ENCODE peak calls at places on chromosomes 2 and 18, in four cellular contexts. D is K562, M is A549, K is HepG2. P is an unnamed sample.

GRCh38 chr2:109497911-109498870 is 115.6 kb downstream of the SEPTIN10 start:
- DNase-seq in D (no peak), M (no peak), K (no peak), P (no peak)

GRCh38 chr18:79507546-79508480 is 112.1 kb downstream of the NFATC1 start:
- DNase-seq in D (peak), M (no peak), K (no peak), P (peak)

GRCh38 chr2:81481994-81482368 is 1177.4 kb upstream of the LRRTM1 start:
- DNase-seq in D (no peak), M (no peak), K (no peak), P (no peak)

GRCh38 chr2:162773352-162773751 is 65.2 kb downstream of the KCNH7 start:
- DNase-seq in D (no peak), M (no peak), K (no peak), P (no peak)

GRCh38 chr2:187509667-187510417 is 44.4 kb downstream of the TFPI start:
- DNase-seq in D (peak), M (no peak), K (peak), P (no peak)

GRCh38 chr2:47230418-47230817 is 75.3 kb upstream of the STPG4 start:
- DNase-seq in D (no peak), M (no peak), K (no peak), P (no peak)

GRCh38 chr2:144596074-144596871 is 76.4 kb upstream of the ZEB2 start:
- DNase-seq in D (no peak), M (peak), K (peak), P (no peak)

GRCh38 chr2:192128655-192129054 is 66.1 kb downstream of the TMEFF2 start:
- DNase-seq in D (no peak), M (no peak), K (no peak), P (no peak)

GRCh38 chr2:437772-438393 is 150.0 kb upstream of the ALKAL2 start:
- DNase-seq in D (no peak), M (no peak), K (no peak), P (no peak)

GRCh38 chr18:811192-812122 is 585 bp downstream of the YES1 start:
- DNase-seq in D (no peak), M (peak), K (no peak), P (peak)

GRCh38 chr2:207694811-207695281 is 16.6 kb upstream of the CCNYL1 start:
- DNase-seq in D (no peak), M (no peak), K (no peak), P (no peak)

GRCh38 chr2:207693641-207694249 is 17.7 kb upstream of the CCNYL1 start:
- DNase-seq in D (no peak), M (no peak), K (no peak), P (no peak)

GRCh38 chr2:207688597-207688996 is 22.8 kb upstream of the CCNYL1 start:
- DNase-seq in D (no peak), M (no peak), K (no peak), P (no peak)

GRCh38 chr2:207695293-207695692 is 16.1 kb upstream of the CCNYL1 start:
- DNase-seq in D (no peak), M (no peak), K (no peak), P (no peak)

GRCh38 chr2:207692206-207693065 is 19.0 kb upstream of the CCNYL1 start:
- DNase-seq in D (peak), M (peak), K (peak), P (peak)
- TF ChIP-seq HMGXB4 in D (no peak), M (no peak), K (no peak), P (no peak)

GRCh38 chr2:85506768-85507181 is 32.2 kb upstream of the MAT2A start:
- DNase-seq in D (no peak), M (no peak), K (no peak), P (no peak)

GRCh38 chr2:85514323-85514722 is 24.6 kb upstream of the MAT2A start:
- DNase-seq in D (no peak), M (no peak), K (no peak), P (no peak)

GRCh38 chr2:85516649-85517389 is 22.1 kb upstream of the MAT2A start:
- DNase-seq in D (no peak), M (peak), K (peak), P (no peak)

GRCh38 chr2:85505551-85506238 is 33.3 kb upstream of the MAT2A start:
- DNase-seq in D (no peak), M (no peak), K (no peak), P (no peak)

DNA sequence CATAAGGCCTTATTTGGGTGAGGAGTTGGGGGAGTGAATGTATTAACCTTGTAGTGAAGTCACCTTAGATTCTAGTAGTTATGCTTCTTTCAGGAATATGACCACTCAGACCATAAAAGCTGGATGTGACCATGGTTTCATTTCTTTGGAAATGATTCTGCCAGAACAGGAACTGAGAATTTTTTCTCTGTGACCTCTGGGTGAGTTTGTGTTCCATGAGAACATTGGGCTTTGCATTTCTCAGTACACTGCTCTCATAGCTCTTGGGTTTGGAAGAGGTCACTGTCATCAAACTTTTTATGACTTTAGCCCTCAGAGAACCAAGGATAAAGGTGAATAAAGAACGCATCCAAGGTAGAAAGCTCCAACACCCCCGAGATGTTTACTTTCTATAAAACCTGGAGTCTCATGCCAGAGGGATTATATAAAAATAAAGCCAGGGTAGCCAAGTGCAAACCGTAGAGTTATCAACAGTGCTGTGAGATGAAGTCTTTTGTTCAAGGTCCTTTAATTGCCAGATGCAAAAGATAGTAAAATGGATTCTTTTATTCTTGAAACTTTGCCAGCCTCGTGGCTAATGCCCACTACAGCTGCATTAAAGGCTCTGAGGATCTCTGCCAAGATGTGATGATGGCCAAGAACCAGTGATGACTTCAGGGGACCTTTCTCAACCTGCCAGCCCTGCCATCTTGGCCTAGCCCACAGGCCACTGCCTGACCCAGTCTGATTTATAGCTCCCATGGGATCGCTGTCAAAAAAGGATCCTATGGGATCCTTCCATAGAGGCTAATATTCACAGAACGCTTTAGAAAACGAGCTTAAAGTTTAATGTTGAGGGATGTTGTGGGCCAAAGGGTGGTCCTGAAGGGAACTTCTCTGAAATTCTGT is 27.7 kb upstream of the MAT2A start:
- DNase-seq in D (no peak), M (no peak), K (no peak), P (no peak)
- TF ChIP-seq HMGXB4 in D (no peak), M (no peak), K (no peak), P (no peak)

DNA sequence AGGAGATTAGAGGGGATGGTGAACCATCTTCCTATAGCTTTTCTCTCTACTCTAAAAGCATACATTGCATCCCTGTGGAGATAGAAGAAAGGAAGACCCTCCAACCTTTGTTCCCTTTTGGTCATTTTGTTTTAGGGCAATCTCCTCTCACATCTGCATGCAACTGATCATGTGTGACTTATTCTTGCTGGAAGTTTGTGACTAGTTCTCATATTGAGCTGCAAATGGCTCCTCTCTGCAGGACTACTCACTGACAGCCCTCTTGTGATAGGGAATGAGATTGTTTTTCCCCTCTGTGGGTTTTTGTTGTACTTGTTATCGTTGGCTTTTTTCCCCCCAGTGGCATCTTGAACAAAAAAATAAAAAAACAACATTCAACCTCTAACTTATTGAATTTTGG is 416.0 kb upstream of the CNTNAP5 start:
- DNase-seq in D (no peak), M (no peak), K (no peak), P (no peak)
- TF ChIP-seq HMGXB4 in D (no peak), M (no peak), K (no peak), P (no peak)

GRCh38 chr18:58213931-58214431 is 170.0 kb downstream of the NEDD4L start:
- DNase-seq in D (no peak), M (no peak), K (no peak), P (no peak)
- TF ChIP-seq HMGXB4 in D (no peak), M (no peak), K (no peak), P (no peak)

GRCh38 chr2:9807555-9808305 is 35.5 kb upstream of the TAF1B start:
- DNase-seq in D (no peak), M (no peak), K (no peak), P (no peak)
- TF ChIP-seq HMGXB4 in D (no peak), M (no peak), K (no peak), P (no peak)

GRCh38 chr2:132448771-132449170 is 32.2 kb downstream of the GPR39 start:
- DNase-seq in D (no peak), M (no peak), K (no peak), P (peak)
- TF ChIP-seq HMGXB4 in D (no peak), M (no peak), K (no peak), P (no peak)

DNA sequence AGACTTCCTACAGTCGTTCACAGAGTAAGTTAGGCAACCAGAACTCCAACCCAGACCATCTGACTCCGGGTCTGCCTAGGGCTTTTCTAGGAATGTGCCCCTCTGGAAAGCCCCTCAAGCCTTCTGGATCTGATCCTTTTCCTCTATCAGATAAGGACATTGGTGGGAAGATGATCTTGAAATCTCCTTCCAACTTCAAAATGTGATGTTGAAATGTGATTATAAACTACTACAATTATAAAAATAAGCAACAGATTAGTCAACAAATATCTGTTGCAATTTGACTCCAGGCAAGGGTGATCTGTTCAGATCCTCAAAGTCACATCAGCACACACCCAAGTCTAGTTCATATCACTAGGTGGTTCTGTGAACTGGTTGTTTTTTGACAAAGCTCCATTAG is 270.5 kb downstream of the ARHGAP15 start:
- DNase-seq in D (no peak), M (no peak), K (no peak), P (no peak)
- TF ChIP-seq HMGXB4 in D (no peak), M (no peak), K (no peak), P (no peak)

GRCh38 chr2:134459706-134460406 is 206.0 kb downstream of the MGAT5 start:
- DNase-seq in D (no peak), M (no peak), K (no peak), P (no peak)

GRCh38 chr2:134458950-134459349 is 205.1 kb downstream of the MGAT5 start:
- DNase-seq in D (no peak), M (no peak), K (no peak), P (no peak)

GRCh38 chr2:134462275-134462674 is 208.4 kb downstream of the MGAT5 start:
- DNase-seq in D (no peak), M (no peak), K (no peak), P (no peak)

GRCh38 chr2:134461511-134461910 is 207.6 kb downstream of the MGAT5 start:
- DNase-seq in D (no peak), M (no peak), K (no peak), P (no peak)

GRCh38 chr2:134460583-134460998 is 206.7 kb downstream of the MGAT5 start:
- DNase-seq in D (peak), M (peak), K (peak), P (peak)
- TF ChIP-seq HMGXB4 in D (no peak), M (no peak), K (no peak), P (no peak)

DNA sequence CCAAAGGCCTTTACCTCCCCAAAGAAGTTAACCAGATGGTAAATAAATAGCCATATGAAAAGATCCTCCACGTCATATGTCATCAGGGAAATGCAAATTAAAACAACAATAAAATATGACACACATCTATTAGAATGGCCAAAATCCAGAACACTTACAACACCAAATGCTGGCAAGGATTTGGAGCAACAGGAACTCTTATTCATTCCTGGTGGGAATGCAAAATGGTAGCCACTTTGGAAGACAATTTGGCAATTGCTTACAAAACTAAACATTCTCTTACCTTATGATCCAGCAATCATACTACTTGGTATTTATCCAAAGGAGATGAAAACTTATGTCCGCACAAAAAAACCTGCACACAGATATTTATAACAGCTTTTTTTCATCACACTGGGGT is 1.3 kb upstream of the TANK start:
- DNase-seq in D (no peak), M (no peak), K (no peak), P (no peak)
- TF ChIP-seq HMGXB4 in D (no peak), M (no peak), K (no peak), P (no peak)

P was measured in WTC11.